ENCODE peak calls at places on chromosomes 11 and 22, in ten cellular contexts. F is cardiac fibroblast, Y is lower leg skin, T is omental fat pad, B is GM12865, S is brain microvascular endothelial cell, P is esophagus muscularis mucosa, L is A549, G is GM10248, D is heart right ventricle. R is an unnamed sample.

GRCh38 chr11:134503104-134503503 is 91.1 kb upstream of the B3GAT1 start:
- DNase-seq in T (no peak), F (no peak), S (no peak), Y (no peak), G (no peak), P (no peak), B (no peak), L (no peak), D (no peak), R (no peak)

GRCh38 chr11:29312817-29313216 is 704.0 kb downstream of the KCNA4 start:
- DNase-seq in L (no peak), F (no peak), B (no peak), T (no peak), G (no peak), D (no peak), Y (no peak), S (peak), P (no peak), R (no peak)

GRCh38 chr11:44916316-44916715 is 34.4 kb downstream of the TP53I11 start:
- DNase-seq in T (no peak), F (no peak), B (no peak), G (no peak), D (no peak), S (no peak), L (no peak), P (no peak), Y (no peak), R (no peak)

GRCh38 chr11:34909955-34910354 is 6.2 kb downstream of the APIP start:
- DNase-seq in T (no peak), F (peak), D (no peak), G (no peak), Y (no peak), P (no peak), B (no peak), L (no peak), S (no peak), R (no peak)

GRCh38 chr11:66883021-66883968 is 26.4 kb downstream of the LRFN4 start:
- DNase-seq in B (peak), P (no peak), Y (no peak), G (peak), L (peak), T (no peak), D (no peak), F (peak), S (peak), R (no peak)

GRCh38 chr11:121575250-121575962 is 122.6 kb upstream of the SORL1-AS1 start:
- DNase-seq in Y (peak), S (peak), G (peak), L (no peak), F (peak), P (no peak), D (peak), T (no peak), B (peak), R (peak)

GRCh38 chr11:133681901-133682300 is 149.6 kb upstream of the OPCML start:
- DNase-seq in B (no peak), Y (no peak), S (no peak), G (no peak), D (no peak), L (no peak), F (no peak), T (no peak), P (peak), R (no peak)

GRCh38 chr11:76249195-76249741 is 43.0 kb upstream of the WNT11 start:
- DNase-seq in G (no peak), T (no peak), D (no peak), F (no peak), L (no peak), S (no peak), P (no peak), Y (no peak), B (no peak), R (no peak)

GRCh38 chr11:95498731-95499396 is 267.9 kb upstream of the SESN3 start:
- DNase-seq in S (no peak), L (peak), B (no peak), G (no peak), F (no peak), Y (no peak), T (no peak), P (no peak), D (no peak), R (no peak)

GRCh38 chr22:43126506-43127165 is 16.1 kb downstream of the BIK start:
- DNase-seq in F (peak), S (peak), Y (no peak), D (no peak), G (peak), L (peak), T (no peak), P (no peak), B (no peak), R (no peak)

GRCh38 chr11:12287374-12288211 is 89.8 kb upstream of the PARVA start:
- DNase-seq in S (peak), D (peak), T (no peak), F (peak), P (peak), Y (peak), G (peak), B (peak), L (peak), R (peak)

GRCh38 chr11:65502274-65502851 is 3.5 kb downstream of the MALAT1 start:
- DNase-seq in P (no peak), B (no peak), D (no peak), S (peak), T (no peak), L (peak), Y (no peak), G (no peak), F (peak), R (no peak)

DNA sequence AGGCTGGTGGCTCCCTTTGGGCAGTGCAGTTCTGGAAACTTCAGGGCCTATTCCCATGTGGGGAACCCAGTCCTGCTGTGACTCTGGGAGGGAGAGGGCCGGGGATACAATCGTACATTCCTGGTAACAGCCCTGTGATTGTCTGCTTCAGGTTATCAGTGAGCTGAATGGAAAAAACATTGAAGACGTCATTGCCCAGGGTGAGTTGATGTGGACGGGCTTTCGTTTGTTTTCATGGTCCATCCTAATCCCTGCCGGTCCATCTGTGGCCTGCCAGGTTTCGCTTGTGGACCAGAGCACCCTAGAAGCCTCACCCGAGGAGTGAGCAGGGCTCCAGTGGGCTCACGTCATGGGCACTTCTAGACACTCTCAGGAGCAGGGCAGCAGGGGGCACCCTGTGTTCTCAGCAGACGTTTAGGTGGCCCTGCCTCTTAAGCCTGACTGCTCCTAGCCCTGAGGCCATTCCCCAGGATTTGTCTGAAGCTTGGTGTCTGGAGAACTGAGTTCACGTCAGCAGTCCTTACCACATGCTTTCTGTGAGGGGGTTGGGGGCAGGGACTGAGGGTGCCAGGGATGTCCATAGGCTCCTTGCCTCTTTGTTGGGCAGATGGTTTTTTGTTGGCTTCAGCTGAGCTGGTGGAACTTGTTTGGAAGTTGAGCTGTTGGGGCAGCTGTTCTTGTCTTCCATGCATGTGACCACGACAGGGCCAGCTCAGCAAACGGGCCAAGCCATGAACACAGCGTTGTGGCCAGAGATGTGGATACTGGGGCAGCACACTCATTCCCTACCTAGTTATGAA is 1.9 kb downstream of the RPLP2 start:
- DNase-seq in S (no peak), F (peak), P (no peak), G (no peak), B (no peak), L (no peak), Y (no peak), D (no peak), T (no peak), R (no peak)
- TF ChIP-seq CTCF in S (peak), F (no peak), P (no peak), G (no peak), B (no peak), L (no peak), Y (no peak), D (peak), T (no peak), R (no peak)

DNA sequence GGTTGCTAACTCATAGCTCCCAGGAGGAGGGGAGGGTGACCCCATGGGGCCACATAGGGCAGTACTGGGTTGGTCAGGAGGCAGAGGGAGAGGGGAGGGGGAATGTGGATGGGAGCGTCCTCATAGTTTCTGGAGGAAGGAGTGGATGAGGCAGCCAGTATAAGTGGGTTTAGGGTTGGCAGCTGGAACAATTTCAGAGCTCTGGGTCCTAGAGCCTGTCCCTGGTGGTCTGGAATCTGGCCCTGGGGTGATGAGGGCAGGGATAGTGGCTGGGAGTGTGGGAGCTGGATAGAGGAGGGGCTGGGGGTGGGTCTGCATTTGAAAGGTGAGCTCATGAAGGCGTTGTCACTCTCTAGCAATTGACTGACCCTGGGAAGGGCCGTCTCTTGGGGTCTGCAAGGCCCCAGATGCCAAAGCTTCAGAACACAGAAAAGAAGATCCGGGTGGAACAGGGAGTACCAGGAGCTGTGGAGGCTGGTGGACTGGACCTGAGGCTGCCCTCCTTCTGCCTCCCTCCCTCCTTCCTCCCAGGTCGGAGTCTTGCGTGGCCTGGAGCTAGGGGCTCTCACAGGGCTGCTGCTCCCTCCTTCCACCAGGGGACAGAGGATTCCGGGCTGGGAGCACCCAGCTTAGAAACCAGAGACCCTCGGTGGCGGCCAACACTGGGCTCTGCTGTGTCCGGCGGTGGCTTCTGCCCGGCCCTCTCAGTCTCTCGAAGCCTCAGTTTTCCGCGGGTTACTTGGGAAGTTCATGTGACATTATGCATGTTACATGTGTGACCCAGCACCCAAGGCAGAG is 5.5 kb upstream of the MRGPRG start:
- DNase-seq in D (no peak), S (no peak), B (no peak), F (no peak), G (no peak), Y (no peak), P (no peak), T (no peak), L (no peak), R (peak)
- TF ChIP-seq CTCF in D (no peak), S (no peak), B (no peak), F (no peak), G (no peak), Y (no peak), P (no peak), T (no peak), L (no peak), R (no peak)

GRCh38 chr22:26131755-26132154 is 37.5 kb upstream of the SEZ6L start:
- DNase-seq in G (no peak), L (no peak), T (no peak), F (no peak), Y (no peak), P (peak), S (no peak), D (no peak), B (no peak), R (no peak)

GRCh38 chr22:26139320-26139719 is 29.9 kb upstream of the SEZ6L start:
- DNase-seq in T (no peak), P (peak), D (peak), S (no peak), B (no peak), F (no peak), G (no peak), L (no peak), Y (no peak), R (no peak)

DNA sequence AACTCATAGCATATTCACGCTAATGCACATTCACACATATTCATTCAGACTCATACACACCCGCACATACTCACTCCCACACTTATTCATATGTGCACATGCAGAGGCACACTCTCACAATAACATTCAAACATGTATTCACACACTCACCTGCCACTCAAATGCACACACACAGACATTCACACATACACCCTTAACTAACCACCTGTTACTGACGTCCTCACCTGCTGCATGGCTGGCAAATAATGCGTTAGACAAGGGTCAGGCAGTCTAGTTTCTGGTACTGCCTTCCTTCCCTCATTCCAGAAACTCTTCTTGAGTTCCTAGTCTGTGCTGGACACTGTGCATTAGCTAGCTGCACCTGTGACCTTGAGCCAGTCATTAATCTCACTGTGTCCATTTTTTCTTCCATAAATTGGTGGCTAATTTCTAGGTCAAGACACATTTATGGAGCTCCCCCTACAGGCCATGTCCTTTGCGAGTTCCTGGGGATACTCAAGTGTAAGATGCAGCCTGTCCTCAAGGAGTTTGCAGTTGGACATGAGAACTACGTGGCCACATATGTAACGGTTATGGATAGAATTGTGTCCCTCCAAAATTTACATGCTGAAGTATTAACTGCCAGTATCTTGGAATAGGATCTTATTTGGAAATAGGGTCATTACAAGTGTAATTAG is 34.5 kb upstream of the SEZ6L start:
- DNase-seq in F (no peak), G (no peak), P (peak), T (no peak), D (no peak), Y (no peak), L (peak), S (no peak), B (peak), R (no peak)
- TF ChIP-seq CTCF in F (no peak), G (peak), P (no peak), T (no peak), D (no peak), Y (no peak), L (no peak), S (no peak), B (peak), R (no peak)

GRCh38 chr11:124470516-124471231 is 25.2 kb upstream of the OR8B8 start:
- DNase-seq in G (no peak), B (no peak), P (no peak), L (no peak), Y (no peak), T (no peak), S (no peak), F (peak), D (peak), R (no peak)
- TF ChIP-seq CTCF in G (no peak), B (no peak), P (no peak), L (no peak), Y (no peak), T (no peak), S (no peak), F (no peak), D (peak), R (no peak)

DNA sequence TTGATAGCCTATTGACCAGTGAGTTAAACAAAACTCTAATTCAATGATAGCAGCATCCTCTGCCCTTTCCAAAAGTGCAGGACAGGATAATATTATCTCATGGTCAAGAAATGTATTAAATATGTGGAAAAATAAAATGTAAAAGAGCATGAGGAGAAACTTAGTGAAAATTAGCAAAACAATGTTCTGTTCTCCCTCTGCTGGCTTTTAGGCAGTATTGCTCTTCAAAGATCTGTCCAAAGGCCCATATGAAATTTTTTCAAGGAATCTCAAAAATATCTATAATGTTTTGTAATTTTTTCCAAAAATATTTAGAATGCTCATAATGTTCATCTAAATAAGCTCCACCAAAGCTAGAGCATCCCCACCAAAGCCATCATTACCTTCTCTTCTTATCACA is 8.3 kb upstream of the ARL14EP start:
- DNase-seq in F (peak), L (no peak), Y (no peak), B (peak), D (no peak), T (no peak), G (no peak), S (no peak), P (no peak), R (no peak)
- TF ChIP-seq CTCF in F (peak), L (peak), Y (no peak), B (peak), D (peak), T (no peak), G (peak), S (peak), P (peak), R (peak)

R was measured in osteocyte.